ENCODE peak calls at places on chromosomes 7 and 10, in seven cellular contexts. E is HCT116, S is iris pigment epithelial cell, T is NCI-H2227 treated with DMSO at 0.1 percent for 48 hours, L is memory B cell, N is astrocyte of the spinal cord, C is GM04504. B is an unnamed sample.

GRCh38 chr7:129502708-129503685 is 666 bp downstream of the SMKR1 start:
- DNase-seq in N (no peak), L (peak; percentile 39), C (no peak), S (no peak), E (no peak), T (peak; percentile 27), B (no peak)

GRCh38 chr7:36249091-36249490 is 96.0 kb downstream of the EEPD1 start:
- DNase-seq in S (no peak), C (no peak), E (no peak), T (no peak), L (no peak), N (no peak), B (no peak)

GRCh38 chr7:151827620-151828019 is 49.3 kb downstream of the PRKAG2 start:
- DNase-seq in T (no peak), S (no peak), N (no peak), C (no peak), E (no peak), L (no peak), B (no peak)

GRCh38 chr10:34292675-34293074 is 522.4 kb downstream of the PARD3 start:
- DNase-seq in N (no peak), S (no peak), T (no peak), L (no peak), E (no peak), C (no peak), B (no peak)

GRCh38 chr10:114623661-114624294 is 34.3 kb downstream of the ABLIM1 start:
- DNase-seq in E (peak; percentile 59), T (no peak), S (peak; percentile 84), L (no peak), C (peak; percentile 57), N (peak; percentile 93), B (peak; percentile 54)

GRCh38 chr7:46830-47140 is 145.6 kb upstream of the FAM20C start:
- DNase-seq in E (no peak), L (no peak), C (no peak), N (no peak), T (no peak), S (no peak), B (no peak)

GRCh38 chr10:77560471-77560870 is 77.1 kb downstream of the KCNMA1 start:
- DNase-seq in N (no peak), C (no peak), E (no peak), L (no peak), T (no peak), S (no peak), B (no peak)

GRCh38 chr7:108094933-108095710 is 35.0 kb downstream of the LAMB4 start:
- DNase-seq in N (peak; percentile 91), T (peak; percentile 86), C (peak; percentile 77), L (no peak), S (peak; percentile 92), E (no peak), B (peak; percentile 24)

GRCh38 chr7:157577796-157578339 is 241.1 kb downstream of the DNAJB6 start:
- DNase-seq in C (no peak), T (no peak), E (no peak), N (no peak), S (no peak), L (no peak), B (no peak)

GRCh38 chr10:96257944-96258343 is 13.4 kb downstream of the BLNK start:
- DNase-seq in S (no peak), C (no peak), E (no peak), T (no peak), L (no peak), N (no peak), B (no peak)

GRCh38 chr10:125165584-125166340 is 5.4 kb upstream of the CTBP2 start:
- DNase-seq in T (no peak), L (no peak), C (no peak), N (no peak), E (no peak), S (no peak), B (no peak)

GRCh38 chr7:106312099-106312871 is 27.5 kb upstream of the NAMPT start:
- DNase-seq in S (no peak), N (no peak), L (no peak), C (no peak), T (no peak), E (no peak), B (no peak)

GRCh38 chr10:8071006-8071405 is 16.5 kb downstream of the GATA3 start:
- DNase-seq in S (no peak), C (no peak), L (no peak), N (no peak), E (no peak), T (no peak), B (no peak)

GRCh38 chr10:34795334-34795733 is 19.8 kb downstream of the PARD3 start:
- DNase-seq in L (no peak), N (no peak), S (no peak), C (no peak), E (no peak), T (no peak), B (no peak)

GRCh38 chr10:121812031-121812430 is 115.8 kb downstream of the ATE1 start:
- DNase-seq in S (no peak), E (no peak), T (no peak), L (no peak), N (no peak), C (no peak), B (no peak)

GRCh38 chr7:153217032-153217431 is 457.5 kb downstream of the ACTR3B start:
- DNase-seq in N (no peak), S (no peak), C (no peak), T (no peak), E (no peak), L (no peak), B (no peak)

GRCh38 chr7:159063046-159063840 is 81.4 kb downstream of the VIPR2 start:
- DNase-seq in T (no peak), L (no peak), S (no peak), N (no peak), C (no peak), E (no peak), B (no peak)

GRCh38 chr7:131826960-131827359 is 270.5 kb upstream of the PODXL start:
- DNase-seq in L (no peak), S (no peak), T (no peak), C (no peak), E (no peak), N (no peak), B (no peak)

GRCh38 chr7:54112568-54112967 is 429.6 kb upstream of the VSTM2A start:
- DNase-seq in E (no peak), L (no peak), N (no peak), T (no peak), S (no peak), C (no peak), B (no peak)

GRCh38 chr10:124315599-124316270 is 103.0 kb downstream of the OAT start:
- DNase-seq in S (no peak), E (no peak), C (no peak), N (peak; percentile 3), L (no peak), T (no peak), B (no peak)

GRCh38 chr10:131442271-131442670 is 130.8 kb upstream of the TCERG1L start:
- DNase-seq in C (no peak), T (no peak), S (no peak), E (no peak), N (no peak), L (no peak), B (no peak)

GRCh38 chr10:11856678-11857077 is 33.5 kb downstream of the PROSER2 start:
- DNase-seq in L (no peak), T (no peak), C (no peak), S (no peak), E (no peak), N (no peak), B (no peak)

GRCh38 chr7:14210075-14210474 is 220.6 kb upstream of the ETV1 start:
- DNase-seq in L (no peak), C (no peak), N (no peak), E (no peak), T (no peak), S (no peak), B (no peak)

GRCh38 chr7:15839415-15840100 is 153.1 kb upstream of the MEOX2 start:
- DNase-seq in N (peak; percentile 46), T (no peak), L (no peak), C (no peak), S (no peak), E (no peak), B (no peak)

GRCh38 chr7:43756368-43757072 is 2.0 kb upstream of the BLVRA start:
- DNase-seq in L (no peak), E (no peak), S (peak; percentile 77), N (peak; percentile 78), C (peak; percentile 35), T (no peak), B (peak; percentile 68)

GRCh38 chr7:148856035-148856881 is 27.8 kb downstream of the EZH2 start:
- DNase-seq in C (no peak), S (peak; percentile 36), L (peak; percentile 26), N (peak; percentile 34), T (peak; percentile 29), E (peak; percentile 28), B (no peak)

GRCh38 chr10:59757966-59758365 is 4.7 kb upstream of the MRLN start:
- DNase-seq in E (no peak), L (no peak), C (no peak), T (no peak), S (peak; percentile 95), N (peak; percentile 75), B (no peak)

GRCh38 chr7:78702770-78703169 is 750.7 kb downstream of the MAGI2 start:
- DNase-seq in C (peak; percentile 87), T (no peak), S (peak; percentile 91), E (no peak), L (no peak), N (peak; percentile 95), B (peak; percentile 81)

GRCh38 chr7:139264220-139264619 is 33.2 kb downstream of the UBN2 start:
- DNase-seq in S (no peak), C (no peak), E (no peak), N (no peak), L (no peak), T (no peak), B (no peak)

GRCh38 chr10:58820862-58821559 is 308.3 kb downstream of the BICC1 start:
- DNase-seq in N (peak; percentile 70), S (peak; percentile 78), C (no peak), L (no peak), E (no peak), T (no peak), B (peak; percentile 60)

GRCh38 chr10:93757766-93758509 is at the start of gene LGI1:
- DNase-seq in E (no peak), S (peak; percentile 32), L (no peak), T (peak; percentile 35), C (no peak), N (peak; percentile 5), B (no peak)

GRCh38 chr7:77265666-77266065 is 66.0 kb upstream of the FGL2 start:
- DNase-seq in S (no peak), C (no peak), L (no peak), T (no peak), E (no peak), N (no peak), B (no peak)

GRCh38 chr7:143397710-143398530 is 10.7 kb downstream of the EPHA1 start:
- DNase-seq in N (no peak), C (no peak), S (no peak), L (no peak), T (no peak), E (no peak), B (no peak)

GRCh38 chr10:103967433-103968142 is 648 bp downstream of the SLK start:
- DNase-seq in T (peak; percentile 18), N (peak; percentile 34), E (no peak), S (peak; percentile 32), L (no peak), C (no peak), B (no peak)

GRCh38 chr10:119489572-119490326 is 52.8 kb downstream of the RGS10 start:
- DNase-seq in C (no peak), E (peak; percentile 32), N (peak; percentile 42), T (no peak), S (peak; percentile 22), L (peak; percentile 74), B (no peak)

GRCh38 chr7:30163231-30163894 is 28.6 kb downstream of the MTURN start:
- DNase-seq in L (no peak), S (no peak), C (no peak), N (no peak), E (no peak), T (peak; percentile 43), B (no peak)

GRCh38 chr10:5413012-5413938 is 918 bp downstream of the NET1 start:
- DNase-seq in N (peak; percentile 52), T (no peak), E (no peak), S (peak; percentile 57), C (peak; percentile 10), L (no peak), B (no peak)

GRCh38 chr10:131086094-131086493 is 225.4 kb downstream of the TCERG1L start:
- DNase-seq in N (no peak), L (no peak), E (no peak), S (no peak), T (no peak), C (no peak), B (no peak)